ENCODE peak calls at places on chromosomes 16 and 17, in six cellular contexts. N, B, G, H, S and Q are unnamed samples.

GRCh38 chr17:41098476-41098875 is 534 bp upstream of the KRTAP4-8 start:
- DNase-seq in H (no peak), G (no peak), S (no peak), N (peak), B (no peak), Q (no peak)

GRCh38 chr16:74847202-74847601 is 72.6 kb upstream of the FA2H start:
- DNase-seq in S (no peak), B (no peak), N (no peak), H (no peak), G (no peak), Q (no peak)

GRCh38 chr16:86740817-86741799 is 162.8 kb downstream of the FOXL1 start:
- DNase-seq in S (no peak), G (peak), B (peak), N (peak), H (peak), Q (peak)

GRCh38 chr17:72359811-72360210 is 239.0 kb downstream of the SOX9 start:
- DNase-seq in N (peak), B (no peak), S (no peak), G (no peak), H (no peak), Q (no peak)

GRCh38 chr17:38925263-38925995 is at the start of gene LASP1NB:
- DNase-seq in B (peak), N (peak), H (peak), G (no peak), S (no peak), Q (no peak)

GRCh38 chr16:87334611-87335305 is 17.6 kb upstream of the C16orf95 start:
- DNase-seq in H (no peak), S (no peak), G (no peak), B (no peak), N (no peak), Q (no peak)

GRCh38 chr17:77327566-77328463 is 187.0 kb downstream of the SEC14L1 start:
- DNase-seq in N (no peak), S (no peak), B (no peak), H (no peak), G (peak), Q (no peak)

GRCh38 chr17:41284546-41284945 is 9.0 kb downstream of the KRTAP9-7 start:
- DNase-seq in B (no peak), G (peak), N (no peak), S (no peak), H (no peak), Q (peak)

GRCh38 chr17:8552582-8553320 is 77.8 kb downstream of the MYH10 start:
- DNase-seq in B (no peak), N (peak), H (no peak), S (no peak), G (no peak), Q (no peak)

DNA sequence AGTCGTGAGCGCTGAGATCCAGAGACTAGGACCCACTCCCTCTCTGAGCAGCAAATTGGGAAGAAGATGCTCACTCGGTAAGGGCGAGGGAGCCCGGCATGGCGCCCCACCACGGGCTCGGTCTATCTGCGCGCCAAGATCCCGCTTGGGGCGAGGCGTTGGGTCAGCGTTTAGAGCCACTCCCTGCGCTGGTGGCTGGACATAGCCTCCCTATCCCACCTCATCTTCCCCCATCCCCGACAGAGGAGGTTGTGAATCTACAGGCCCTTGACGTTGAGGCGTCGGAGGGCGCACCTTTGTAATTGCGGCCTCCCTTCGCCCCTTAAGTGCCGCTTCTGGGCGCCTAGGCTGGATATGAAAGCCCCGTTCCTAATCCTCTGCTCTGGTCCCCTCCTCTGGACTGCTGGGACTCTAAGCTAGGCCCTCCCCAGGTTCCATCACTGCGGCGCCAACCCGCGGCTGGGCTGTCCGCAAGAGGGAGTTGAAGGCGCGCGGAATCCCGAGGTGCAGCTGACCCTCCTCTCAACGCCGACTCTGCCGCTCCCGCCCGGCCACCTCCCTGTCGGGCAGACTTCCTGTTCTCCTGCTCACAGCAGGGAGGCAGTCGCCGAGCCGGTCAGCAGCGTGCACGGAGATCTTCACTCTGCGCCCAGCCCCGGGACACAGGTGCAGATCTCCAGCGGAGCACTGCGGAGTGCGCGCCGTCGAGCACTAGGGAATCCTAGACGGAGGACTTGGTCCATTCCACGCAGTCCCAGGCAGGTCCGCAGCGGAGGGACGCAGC is 16.1 kb upstream of the HOXB9 start:
- DNase-seq in B (peak), H (peak), N (no peak), G (no peak), S (no peak), Q (no peak)
- TF ChIP-seq EZH2 in B (peak), H (peak), N (peak), G (peak), S (no peak), Q (no peak)

DNA sequence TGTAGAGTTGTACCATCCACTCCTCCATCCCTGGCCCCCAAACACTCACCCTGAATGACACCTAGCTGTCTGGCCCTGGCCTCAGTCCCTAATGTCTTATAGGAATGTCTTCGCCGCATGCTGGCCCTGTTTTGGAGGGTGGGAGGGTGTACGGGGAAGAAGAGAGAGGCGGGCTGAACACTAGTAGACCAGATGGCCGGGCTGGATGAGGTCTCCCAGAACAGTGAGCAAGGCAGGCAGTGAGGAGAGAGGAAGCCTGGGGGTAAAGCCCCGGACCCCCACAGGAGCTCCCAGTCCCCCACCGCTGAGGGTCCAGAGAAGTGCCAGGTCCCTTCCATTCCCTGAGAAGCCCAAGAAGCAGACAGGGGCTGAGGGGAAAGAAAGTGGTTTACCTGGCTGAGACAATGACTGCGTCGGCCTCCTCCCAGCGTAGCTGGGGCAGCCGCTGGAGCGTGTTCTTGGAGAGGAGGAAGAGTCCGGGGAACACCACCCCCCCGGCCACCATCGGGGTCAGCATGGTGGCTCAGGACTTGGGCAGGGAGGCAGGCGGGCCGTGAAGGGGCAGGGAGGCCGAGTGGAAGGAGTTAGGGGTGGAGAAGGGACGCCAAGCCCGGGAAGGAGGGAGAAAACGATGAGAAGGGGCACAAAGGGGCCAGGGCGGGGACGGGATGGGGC is 923 bp downstream of the TLCD3B start:
- DNase-seq in G (no peak), S (no peak), H (peak), N (no peak), B (peak), Q (no peak)
- TF ChIP-seq EZH2 in G (no peak), S (no peak), H (no peak), N (peak), B (no peak), Q (no peak)

DNA sequence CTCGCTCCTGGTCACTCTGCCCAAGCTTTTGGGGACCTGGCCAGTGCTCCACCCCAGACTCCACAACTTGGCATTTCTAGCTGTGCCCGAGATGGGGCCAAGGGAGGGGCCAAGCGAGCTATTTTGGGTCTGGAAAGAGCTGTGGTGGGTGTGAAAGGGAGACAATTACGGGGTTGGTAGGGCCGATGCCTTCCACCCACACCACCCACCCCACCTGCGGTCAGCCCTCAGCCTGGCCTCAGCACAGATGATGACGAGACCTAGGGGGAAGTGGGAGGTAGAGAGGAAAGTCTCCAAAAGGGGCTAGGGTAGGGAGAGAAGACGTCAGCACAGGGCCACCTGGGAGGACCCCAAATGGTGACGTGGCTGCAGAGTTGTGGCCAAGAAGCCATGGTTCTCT is 83.2 kb downstream of the SDK2 start:
- DNase-seq in S (no peak), H (no peak), G (no peak), N (no peak), B (no peak), Q (no peak)
- TF ChIP-seq EZH2 in S (no peak), H (no peak), G (no peak), N (no peak), B (no peak), Q (no peak)

GRCh38 chr17:57890857-57891232 is 41.0 kb upstream of the MRPS23 start:
- DNase-seq in B (no peak), G (no peak), N (no peak), S (no peak), H (no peak), Q (no peak)
- TF ChIP-seq EZH2 in B (no peak), G (no peak), N (no peak), S (no peak), H (no peak), Q (no peak)

GRCh38 chr16:693766-694165 is 3.6 kb upstream of the WDR24 start:
- DNase-seq in G (no peak), N (no peak), S (no peak), B (no peak), H (no peak), Q (peak)
- TF ChIP-seq EZH2 in G (no peak), N (no peak), S (no peak), B (peak), H (no peak), Q (no peak)

GRCh38 chr16:799948-800833 is at the start of gene GNG13:
- DNase-seq in H (peak), B (peak), S (no peak), G (no peak), N (no peak), Q (no peak)
- TF ChIP-seq EZH2 in H (no peak), B (no peak), S (no peak), G (peak), N (peak), Q (peak)